ENCODE peak calls at places on chromosomes 7 and 10, in six cellular contexts. L, H, V, X, F and S are unnamed samples.

GRCh38 chr7:121126801-121127534 is 138.5 kb downstream of the CPED1 start:
- DNase-seq in F (no peak), H (no peak), L (no peak), X (no peak), V (no peak), S (no peak)

GRCh38 chr7:135493362-135493761 is 16.5 kb downstream of the CNOT4 start:
- DNase-seq in V (no peak), X (no peak), H (no peak), L (peak; percentile 15), F (no peak), S (no peak)

GRCh38 chr10:86733260-86733671 is 23.2 kb upstream of the BMPR1A start:
- DNase-seq in L (peak; percentile 34), V (no peak), X (peak; percentile 58), H (no peak), F (no peak), S (no peak)

GRCh38 chr10:52459097-52459496 is 145.0 kb downstream of the DKK1 start:
- DNase-seq in X (no peak), F (no peak), L (no peak), V (no peak), H (no peak), S (no peak)

GRCh38 chr7:136937436-136937835 is 69.0 kb downstream of the CHRM2 start:
- DNase-seq in X (no peak), H (no peak), V (no peak), F (no peak), L (no peak), S (no peak)

GRCh38 chr10:71076473-71077142 is 135.8 kb upstream of the UNC5B start:
- DNase-seq in X (peak; percentile 4), H (no peak), F (no peak), L (no peak), V (no peak), S (no peak)

GRCh38 chr7:50614721-50615518 is 49.7 kb upstream of the DDC start:
- DNase-seq in L (no peak), F (no peak), H (no peak), V (no peak), X (no peak), S (no peak)

GRCh38 chr7:131948434-131949053 is 392.1 kb upstream of the PODXL start:
- DNase-seq in F (no peak), V (no peak), X (no peak), H (no peak), L (peak; percentile 67), S (peak; percentile 20)

GRCh38 chr7:104878577-104878976 is 135.4 kb upstream of the KMT2E start:
- DNase-seq in H (no peak), L (no peak), F (no peak), V (no peak), X (no peak), S (no peak)

GRCh38 chr7:26305869-26306665 is 14.4 kb downstream of the SNX10 start:
- DNase-seq in V (no peak), H (no peak), F (no peak), X (no peak), L (no peak), S (no peak)

GRCh38 chr7:87709258-87709657 is 81.1 kb downstream of the RUNDC3B start:
- DNase-seq in H (no peak), L (no peak), F (no peak), X (no peak), V (no peak), S (no peak)

GRCh38 chr10:116385994-116386809 is 41.4 kb upstream of the PNLIPRP3 start:
- DNase-seq in V (peak; percentile 10), F (no peak), H (no peak), X (no peak), L (peak; percentile 23), S (peak; percentile 33)

GRCh38 chr7:27156901-27157716 is 634 bp upstream of the HOXA7 start:
- DNase-seq in X (no peak), L (no peak), V (no peak), H (peak; percentile 22), F (no peak), S (no peak)

GRCh38 chr10:80188713-80189112 is 16.6 kb downstream of the ANXA11 start:
- DNase-seq in F (no peak), L (no peak), V (no peak), X (no peak), H (no peak), S (no peak)

GRCh38 chr10:126041804-126042231 is 145.5 kb downstream of the FANK1 start:
- DNase-seq in X (no peak), V (peak; percentile 67), F (peak; percentile 26), L (peak; percentile 83), H (peak; percentile 37), S (peak; percentile 33)

GRCh38 chr10:69840773-69841172 is 39.1 kb downstream of the COL13A1 start:
- DNase-seq in L (no peak), H (no peak), V (no peak), F (no peak), X (no peak), S (no peak)

GRCh38 chr7:107501593-107501992 is 31.7 kb downstream of the GPR22 start:
- DNase-seq in F (no peak), X (no peak), L (peak; percentile 16), V (no peak), H (no peak), S (peak; percentile 5)

GRCh38 chr7:107815254-107815882 is 12.3 kb upstream of the SLC26A3 start:
- DNase-seq in F (no peak), V (no peak), H (no peak), X (no peak), L (no peak), S (no peak)